ENCODE peak calls at places on chromosomes 7 and 10, in six cellular contexts. One of them, this sample, is unnamed.

GRCh38 chr7:8063706-8064297 is 95.2 kb downstream of the GLCCI1 start:
- DNase-seq in neuronal stem cell: no peak
- DNase-seq in IMR-90: peak; percentile 23
- DNase-seq in mesendoderm: no peak
- DNase-seq in mesenchymal stem cell: peak; percentile 23
- DNase-seq in H1: no peak
- DNase-seq in this sample: no peak

GRCh38 chr7:75776295-75776971 is 4.4 kb upstream of the CCL26 start:
- DNase-seq in neuronal stem cell: no peak
- DNase-seq in IMR-90: peak; percentile 89
- DNase-seq in mesendoderm: no peak
- DNase-seq in mesenchymal stem cell: peak; percentile 84
- DNase-seq in H1: no peak
- DNase-seq in this sample: no peak

GRCh38 chr10:63671317-63671937 is 150.2 kb downstream of the REEP3 start:
- DNase-seq in neuronal stem cell: no peak
- DNase-seq in IMR-90: peak; percentile 78
- DNase-seq in mesendoderm: peak; percentile 40
- DNase-seq in mesenchymal stem cell: peak; percentile 54
- DNase-seq in H1: no peak
- DNase-seq in this sample: no peak

GRCh38 chr10:86583983-86584382 is 62.4 kb upstream of the WAPL start:
- DNase-seq in neuronal stem cell: no peak
- DNase-seq in IMR-90: no peak
- DNase-seq in mesendoderm: peak; percentile 63
- DNase-seq in mesenchymal stem cell: no peak
- DNase-seq in H1: peak; percentile 61
- DNase-seq in this sample: peak; percentile 76

GRCh38 chr10:29896053-29896452 is 163.3 kb downstream of the JCAD start:
- DNase-seq in neuronal stem cell: no peak
- DNase-seq in IMR-90: peak; percentile 59
- DNase-seq in mesendoderm: no peak
- DNase-seq in mesenchymal stem cell: peak; percentile 38
- DNase-seq in H1: no peak
- DNase-seq in this sample: no peak

GRCh38 chr7:2404714-2405119 is 1.3 kb downstream of the CHST12 start:
- DNase-seq in neuronal stem cell: no peak
- DNase-seq in IMR-90: no peak
- DNase-seq in mesendoderm: no peak
- DNase-seq in mesenchymal stem cell: no peak
- DNase-seq in H1: no peak
- DNase-seq in this sample: no peak

GRCh38 chr7:157568785-157569584 is 232.2 kb downstream of the DNAJB6 start:
- DNase-seq in neuronal stem cell: peak; percentile 26
- DNase-seq in IMR-90: no peak
- DNase-seq in mesendoderm: peak; percentile 74
- DNase-seq in mesenchymal stem cell: peak; percentile 8
- DNase-seq in H1: peak; percentile 65
- DNase-seq in this sample: peak; percentile 63

GRCh38 chr7:47873767-47874166 is 74.5 kb downstream of the PKD1L1 start:
- DNase-seq in neuronal stem cell: no peak
- DNase-seq in IMR-90: peak; percentile 65
- DNase-seq in mesendoderm: no peak
- DNase-seq in mesenchymal stem cell: peak; percentile 8
- DNase-seq in H1: peak; percentile 16
- DNase-seq in this sample: no peak

GRCh38 chr10:78727728-78728127 is 341.0 kb upstream of the ZMIZ1 start:
- DNase-seq in neuronal stem cell: no peak
- DNase-seq in IMR-90: no peak
- DNase-seq in mesendoderm: no peak
- DNase-seq in mesenchymal stem cell: no peak
- DNase-seq in H1: no peak
- DNase-seq in this sample: no peak

GRCh38 chr10:44306762-44307161 is 78.1 kb downstream of the CXCL12 start:
- DNase-seq in neuronal stem cell: no peak
- DNase-seq in IMR-90: no peak
- DNase-seq in mesendoderm: peak; percentile 64
- DNase-seq in mesenchymal stem cell: peak; percentile 7
- DNase-seq in H1: no peak
- DNase-seq in this sample: no peak

GRCh38 chr7:83248000-83248399 is 85.3 kb upstream of the PCLO start:
- DNase-seq in neuronal stem cell: no peak
- DNase-seq in IMR-90: no peak
- DNase-seq in mesendoderm: peak; percentile 27
- DNase-seq in mesenchymal stem cell: no peak
- DNase-seq in H1: no peak
- DNase-seq in this sample: no peak

GRCh38 chr10:62687230-62687748 is 117.2 kb upstream of the ADO start:
- DNase-seq in neuronal stem cell: no peak
- DNase-seq in IMR-90: peak; percentile 38
- DNase-seq in mesendoderm: no peak
- DNase-seq in mesenchymal stem cell: no peak
- DNase-seq in H1: no peak
- DNase-seq in this sample: no peak

GRCh38 chr7:135658564-135658963 is 3.8 kb upstream of the STMP1 start:
- DNase-seq in neuronal stem cell: no peak
- DNase-seq in IMR-90: no peak
- DNase-seq in mesendoderm: no peak
- DNase-seq in mesenchymal stem cell: no peak
- DNase-seq in H1: no peak
- DNase-seq in this sample: no peak

GRCh38 chr7:66952343-66953043 is 31.5 kb downstream of the TMEM248 start:
- DNase-seq in neuronal stem cell: no peak
- DNase-seq in IMR-90: peak; percentile 77
- DNase-seq in mesendoderm: peak; percentile 86
- DNase-seq in mesenchymal stem cell: peak; percentile 61
- DNase-seq in H1: no peak
- DNase-seq in this sample: no peak

GRCh38 chr7:133023370-133024075 is 58.4 kb downstream of the CHCHD3 start:
- DNase-seq in neuronal stem cell: no peak
- DNase-seq in IMR-90: no peak
- DNase-seq in mesendoderm: no peak
- DNase-seq in mesenchymal stem cell: no peak
- DNase-seq in H1: no peak
- DNase-seq in this sample: no peak

GRCh38 chr10:88256013-88256680 is 327.0 kb downstream of the RNLS start:
- DNase-seq in neuronal stem cell: no peak
- DNase-seq in IMR-90: no peak
- DNase-seq in mesendoderm: no peak
- DNase-seq in mesenchymal stem cell: no peak
- DNase-seq in H1: no peak
- DNase-seq in this sample: no peak

GRCh38 chr10:88249450-88249849 is 333.7 kb downstream of the RNLS start:
- DNase-seq in neuronal stem cell: no peak
- DNase-seq in IMR-90: no peak
- DNase-seq in mesendoderm: no peak
- DNase-seq in mesenchymal stem cell: no peak
- DNase-seq in H1: no peak
- DNase-seq in this sample: no peak

GRCh38 chr10:88253622-88254021 is 329.5 kb downstream of the RNLS start:
- DNase-seq in neuronal stem cell: no peak
- DNase-seq in IMR-90: no peak
- DNase-seq in mesendoderm: no peak
- DNase-seq in mesenchymal stem cell: no peak
- DNase-seq in H1: no peak
- DNase-seq in this sample: no peak

GRCh38 chr10:88253120-88253519 is 330.0 kb downstream of the RNLS start:
- DNase-seq in neuronal stem cell: no peak
- DNase-seq in IMR-90: no peak
- DNase-seq in mesendoderm: no peak
- DNase-seq in mesenchymal stem cell: no peak
- DNase-seq in H1: no peak
- DNase-seq in this sample: no peak

GRCh38 chr10:88254091-88254490 is 329.0 kb downstream of the RNLS start:
- DNase-seq in neuronal stem cell: no peak
- DNase-seq in IMR-90: peak; percentile 90
- DNase-seq in mesendoderm: peak; percentile 25
- DNase-seq in mesenchymal stem cell: peak; percentile 76
- DNase-seq in H1: no peak
- DNase-seq in this sample: no peak
- H2BK5ac ChIP-seq in neuronal stem cell: no peak overlapping the region
- H2BK5ac ChIP-seq in IMR-90: no peak overlapping the region
- H2BK5ac ChIP-seq in mesendoderm: no peak overlapping the region
- H2BK5ac ChIP-seq in mesenchymal stem cell: no peak overlapping the region
- H2BK5ac ChIP-seq in H1: no peak overlapping the region
- H2BK5ac ChIP-seq in this sample: no peak overlapping the region

GRCh38 chr7:152674860-152675760 is 831 bp downstream of the XRCC2 start:
- DNase-seq in neuronal stem cell: no peak
- DNase-seq in IMR-90: peak; percentile 29
- DNase-seq in mesendoderm: peak; percentile 58
- DNase-seq in mesenchymal stem cell: peak; percentile 74
- DNase-seq in H1: no peak
- DNase-seq in this sample: no peak

GRCh38 chr7:152678133-152678645 is 2.2 kb upstream of the XRCC2 start:
- DNase-seq in neuronal stem cell: no peak
- DNase-seq in IMR-90: no peak
- DNase-seq in mesendoderm: no peak
- DNase-seq in mesenchymal stem cell: no peak
- DNase-seq in H1: no peak
- DNase-seq in this sample: no peak

GRCh38 chr7:152673902-152674301 is 2.0 kb downstream of the XRCC2 start:
- DNase-seq in neuronal stem cell: no peak
- DNase-seq in IMR-90: no peak
- DNase-seq in mesendoderm: no peak
- DNase-seq in mesenchymal stem cell: no peak
- DNase-seq in H1: no peak
- DNase-seq in this sample: no peak

GRCh38 chr7:152672626-152673025 is 3.3 kb downstream of the XRCC2 start:
- DNase-seq in neuronal stem cell: no peak
- DNase-seq in IMR-90: no peak
- DNase-seq in mesendoderm: no peak
- DNase-seq in mesenchymal stem cell: no peak
- DNase-seq in H1: no peak
- DNase-seq in this sample: no peak

DNA sequence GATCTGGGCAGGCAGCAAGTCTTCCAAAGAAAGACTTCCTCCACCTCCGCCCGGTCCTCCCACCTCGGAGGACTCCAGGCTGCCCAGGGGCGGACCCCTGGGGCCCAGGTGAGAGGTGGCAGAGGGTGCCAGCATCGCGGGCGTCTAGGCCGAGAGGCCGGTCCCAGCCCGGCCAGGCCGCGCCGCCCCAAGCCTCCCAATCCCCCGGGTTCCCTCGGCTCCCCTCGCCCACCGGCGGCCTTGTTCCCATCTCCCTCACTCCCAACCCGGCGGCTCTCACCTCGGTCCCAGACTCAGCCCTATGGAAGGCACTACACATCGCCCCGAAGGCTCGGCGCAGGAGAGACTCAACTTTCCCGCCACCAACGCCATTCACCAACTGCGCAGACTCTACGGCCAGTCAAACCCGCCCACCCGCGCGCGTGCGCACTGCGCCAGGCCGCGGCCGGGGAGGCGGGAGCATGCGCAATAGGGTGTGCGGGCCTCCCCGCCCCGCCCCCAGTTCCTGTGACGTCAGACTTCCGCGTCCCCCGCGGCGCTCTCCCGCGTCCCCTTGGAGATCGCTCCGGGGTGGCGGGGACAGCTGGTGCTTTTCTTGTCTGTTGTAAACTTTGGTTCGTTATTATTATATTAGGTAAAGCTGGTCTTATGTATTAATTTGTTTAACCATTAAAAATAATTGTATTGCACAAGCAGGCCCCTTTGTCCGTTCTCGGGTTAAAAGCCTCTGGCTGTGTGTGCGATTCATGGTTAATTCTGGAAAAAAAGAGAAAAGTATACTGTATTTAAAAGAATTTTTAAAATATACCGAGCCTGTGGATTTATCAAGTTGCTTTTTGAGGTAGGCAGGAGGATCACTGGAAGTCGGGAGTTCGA is at the start of gene XRCC2:
- DNase-seq in neuronal stem cell: peak; percentile 95
- DNase-seq in IMR-90: peak; percentile 85
- DNase-seq in mesendoderm: peak; percentile 94
- DNase-seq in mesenchymal stem cell: peak; percentile 86
- DNase-seq in H1: peak; percentile 97
- DNase-seq in this sample: peak; percentile 90
- H2BK5ac ChIP-seq in neuronal stem cell: no peak within 1 kb of the TSS
- H2BK5ac ChIP-seq in IMR-90: peak within 1 kb of the TSS; percentile 72
- H2BK5ac ChIP-seq in mesendoderm: peak within 1 kb of the TSS; percentile 82
- H2BK5ac ChIP-seq in mesenchymal stem cell: peak within 1 kb of the TSS; percentile 8
- H2BK5ac ChIP-seq in H1: peak within 1 kb of the TSS; percentile 75
- H2BK5ac ChIP-seq in this sample: no peak within 1 kb of the TSS

DNA sequence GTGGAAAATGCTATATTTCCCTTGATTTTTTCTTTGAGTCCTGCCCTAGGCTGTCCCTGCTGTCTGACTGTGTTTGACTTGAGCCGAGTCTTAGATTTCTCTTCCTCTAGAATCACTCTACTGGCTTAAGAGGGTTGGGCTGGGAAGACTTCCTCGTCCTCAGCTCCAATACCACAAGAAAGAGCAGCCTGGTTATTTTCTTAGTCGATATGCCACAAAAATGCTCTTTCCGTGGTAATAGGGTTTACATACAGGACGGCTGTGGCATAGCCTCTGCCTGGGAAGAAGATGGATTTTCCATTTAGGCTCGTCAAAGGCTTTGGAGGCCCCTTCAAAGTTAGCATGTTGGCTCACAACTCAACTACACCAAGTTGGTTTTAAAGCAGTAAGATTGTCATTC is 212.0 kb upstream of the IGFBP3 start:
- DNase-seq in neuronal stem cell: no peak
- DNase-seq in IMR-90: no peak
- DNase-seq in mesendoderm: no peak
- DNase-seq in mesenchymal stem cell: peak; percentile 50
- DNase-seq in H1: no peak
- DNase-seq in this sample: no peak
- H2BK5ac ChIP-seq in neuronal stem cell: no peak overlapping the region
- H2BK5ac ChIP-seq in IMR-90: peak overlapping the region; percentile 3
- H2BK5ac ChIP-seq in mesendoderm: no peak overlapping the region
- H2BK5ac ChIP-seq in mesenchymal stem cell: no peak overlapping the region
- H2BK5ac ChIP-seq in H1: no peak overlapping the region
- H2BK5ac ChIP-seq in this sample: no peak overlapping the region

DNA sequence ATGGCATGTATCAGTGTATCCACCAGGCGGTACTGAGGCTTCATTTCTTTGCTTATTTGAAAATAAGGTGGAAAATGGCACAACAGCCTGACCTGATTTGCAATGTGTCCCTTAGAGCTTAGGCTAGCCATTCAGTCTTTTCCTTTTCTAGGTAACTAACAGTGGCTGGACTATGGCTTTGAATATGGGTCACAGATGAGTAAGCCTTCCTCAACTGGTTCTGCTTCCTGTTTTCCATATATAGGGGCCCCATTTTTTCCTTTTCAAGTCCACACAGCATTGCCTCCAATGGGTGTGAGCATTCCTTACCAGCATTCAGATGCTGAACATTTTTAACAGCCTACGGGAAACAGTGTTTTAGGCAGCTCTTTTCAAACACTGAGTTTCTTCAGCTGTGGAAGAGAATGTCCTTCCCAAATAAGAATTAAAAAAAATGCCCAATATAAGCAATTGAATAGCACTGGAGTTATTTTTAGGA is 3.9 kb upstream of the ITGB1 start:
- DNase-seq in neuronal stem cell: no peak
- DNase-seq in IMR-90: peak; percentile 93
- DNase-seq in mesendoderm: peak; percentile 79
- DNase-seq in mesenchymal stem cell: peak; percentile 89
- DNase-seq in H1: no peak
- DNase-seq in this sample: no peak
- H2BK5ac ChIP-seq in neuronal stem cell: no peak overlapping the region
- H2BK5ac ChIP-seq in IMR-90: peak overlapping the region; percentile 97
- H2BK5ac ChIP-seq in mesendoderm: no peak overlapping the region
- H2BK5ac ChIP-seq in mesenchymal stem cell: no peak overlapping the region
- H2BK5ac ChIP-seq in H1: peak overlapping the region; percentile 84
- H2BK5ac ChIP-seq in this sample: no peak overlapping the region